ENCODE peak calls at places on chromosomes 11 and 22, in seven cellular contexts. Q is spleen, O is A549, K is IMR-90, G is ovary, W is H1, Z is tibial nerve. F is an unnamed sample.

GRCh38 chr22:27870234-27871191 is 48.5 kb downstream of the PITPNB start:
- DNase-seq in Q (no peak), O (no peak), K (no peak), G (no peak), W (no peak), Z (no peak), F (no peak)

GRCh38 chr22:46312056-46312455 is 15.4 kb downstream of the GTSE1 start:
- DNase-seq in Q (peak; percentile 50), O (no peak), K (no peak), G (no peak), W (no peak), Z (no peak), F (no peak)

GRCh38 chr11:132072044-132072879 is 701.8 kb downstream of the NTM start:
- DNase-seq in Q (no peak), O (no peak), K (peak; percentile 99), G (no peak), W (no peak), Z (no peak), F (no peak)

GRCh38 chr22:37638351-37639069 is 959 bp upstream of the SH3BP1 start:
- DNase-seq in Q (peak; percentile 81), O (no peak), K (no peak), G (peak; percentile 33), W (no peak), Z (no peak), F (no peak)

GRCh38 chr11:7579226-7579825 is 65.5 kb downstream of the PPFIBP2 start:
- DNase-seq in Q (no peak), O (no peak), K (peak; percentile 57), G (no peak), W (no peak), Z (no peak), F (no peak)

GRCh38 chr22:48694296-48694883 is 1133.3 kb downstream of the BRD1 start:
- DNase-seq in Q (no peak), O (no peak), K (no peak), G (no peak), W (no peak), Z (no peak), F (no peak)

GRCh38 chr11:105824494-105825013 is 197.5 kb downstream of the MSANTD4 start:
- DNase-seq in Q (no peak), O (no peak), K (no peak), G (no peak), W (no peak), Z (no peak), F (no peak)

GRCh38 chr11:61007383-61007970 is 36.0 kb downstream of the CD6 start:
- DNase-seq in Q (no peak), O (no peak), K (no peak), G (peak; percentile 40), W (no peak), Z (no peak), F (no peak)

GRCh38 chr22:24357547-24357946 is 69.9 kb upstream of the ADORA2A start:
- DNase-seq in Q (no peak), O (no peak), K (peak; percentile 7), G (no peak), W (no peak), Z (no peak), F (no peak)

GRCh38 chr11:113249491-113249763 is 65.0 kb upstream of the TTC12 start:
- DNase-seq in Q (no peak), O (no peak), K (no peak), G (no peak), W (no peak), Z (no peak), F (no peak)

GRCh38 chr22:25567305-25567704 is 2.8 kb downstream of the GRK3 start:
- DNase-seq in Q (no peak), O (no peak), K (no peak), G (no peak), W (no peak), Z (no peak), F (no peak)

GRCh38 chr11:75145196-75145971 is 5.5 kb upstream of the SLCO2B1 start:
- DNase-seq in Q (no peak), O (no peak), K (no peak), G (no peak), W (no peak), Z (no peak), F (no peak)

GRCh38 chr11:69647761-69648497 is 7.0 kb downstream of the CCND1 start:
- DNase-seq in Q (peak; percentile 76), O (no peak), K (no peak), G (no peak), W (no peak), Z (no peak), F (no peak)

GRCh38 chr11:108278546-108278945 is 55.7 kb downstream of the ATM start:
- DNase-seq in Q (no peak), O (no peak), K (peak; percentile 2), G (no peak), W (no peak), Z (no peak), F (no peak)

GRCh38 chr22:43992331-43992821 is 31.7 kb upstream of the PARVB start:
- DNase-seq in Q (no peak), O (no peak), K (peak; percentile 78), G (no peak), W (no peak), Z (no peak), F (no peak)

GRCh38 chr11:78220218-78221157 is 31.8 kb downstream of the USP35 start:
- DNase-seq in Q (no peak), O (no peak), K (no peak), G (no peak), W (peak; percentile 23), Z (no peak), F (no peak)

GRCh38 chr11:2777871-2778629 is 78.3 kb upstream of the KCNQ1OT1 start:
- DNase-seq in Q (peak; percentile 70), O (no peak), K (no peak), G (peak; percentile 50), W (peak; percentile 46), Z (no peak), F (no peak)

GRCh38 chr11:17208257-17208999 is 642 bp upstream of the PIK3C2A start:
- DNase-seq in Q (no peak), O (peak; percentile 75), K (peak; percentile 59), G (no peak), W (no peak), Z (peak; percentile 33), F (peak; percentile 70)
- TF ChIP-seq POLR2A in Q (no peak), O (no peak), K (no peak), G (no peak), W (no peak), Z (no peak), F (no peak)

GRCh38 chr11:126313826-126314225 is 10.0 kb downstream of the DCPS start:
- DNase-seq in Q (peak; percentile 18), O (no peak), K (no peak), G (no peak), W (no peak), Z (no peak), F (no peak)
- H3K4me3 ChIP-seq in Q (no peak overlapping the region), O (no peak overlapping the region), K (no peak overlapping the region), G (no peak overlapping the region), W (no peak overlapping the region), Z (no peak overlapping the region), F (no peak overlapping the region)

DNA sequence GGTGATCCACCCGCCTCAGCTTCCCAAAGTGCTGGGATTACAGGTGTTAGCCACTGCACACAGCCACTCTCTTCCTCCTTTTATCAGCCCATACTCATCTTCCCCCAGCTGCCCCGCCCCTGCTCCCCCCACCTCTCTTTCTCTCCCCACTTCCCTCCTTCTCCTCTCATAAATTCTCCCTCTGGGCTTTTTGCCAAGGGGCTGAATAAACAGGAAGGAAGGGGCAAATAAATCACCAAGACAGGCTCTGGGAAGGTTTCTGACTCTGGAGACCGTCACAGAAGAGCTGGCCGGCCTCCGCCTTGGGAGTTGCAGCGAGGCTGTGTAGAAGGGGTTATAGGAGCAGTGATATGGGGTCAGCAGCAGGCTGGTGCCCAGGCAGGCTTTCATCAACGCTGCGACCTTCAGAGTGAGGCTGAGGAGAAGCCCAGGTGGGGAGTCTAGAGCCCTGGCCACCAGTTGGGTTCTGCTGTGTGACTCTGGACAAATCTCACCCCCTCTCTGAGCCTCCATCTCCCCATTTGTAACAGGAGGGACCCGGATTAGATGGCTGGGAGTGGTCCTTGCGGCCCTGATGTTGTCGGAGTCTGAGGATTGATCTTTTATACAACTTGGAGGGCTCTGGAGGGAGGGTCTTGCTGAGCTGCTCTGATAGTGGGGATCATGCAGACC is 62.6 kb upstream of the RASD2 start:
- DNase-seq in Q (no peak), O (peak; percentile 38), K (peak; percentile 91), G (peak; percentile 54), W (no peak), Z (peak; percentile 48), F (peak; percentile 89)
- H3K4me1 ChIP-seq in Q (no peaks in the 10 kb centered on the region), O (peaks cover 16% of the 10 kb centered on the region), K (peaks cover 17% of the 10 kb centered on the region), G (peaks cover 8% of the 10 kb centered on the region), W (no peaks in the 10 kb centered on the region), Z (peaks cover 18% of the 10 kb centered on the region), F (peaks cover 6% of the 10 kb centered on the region)

DNA sequence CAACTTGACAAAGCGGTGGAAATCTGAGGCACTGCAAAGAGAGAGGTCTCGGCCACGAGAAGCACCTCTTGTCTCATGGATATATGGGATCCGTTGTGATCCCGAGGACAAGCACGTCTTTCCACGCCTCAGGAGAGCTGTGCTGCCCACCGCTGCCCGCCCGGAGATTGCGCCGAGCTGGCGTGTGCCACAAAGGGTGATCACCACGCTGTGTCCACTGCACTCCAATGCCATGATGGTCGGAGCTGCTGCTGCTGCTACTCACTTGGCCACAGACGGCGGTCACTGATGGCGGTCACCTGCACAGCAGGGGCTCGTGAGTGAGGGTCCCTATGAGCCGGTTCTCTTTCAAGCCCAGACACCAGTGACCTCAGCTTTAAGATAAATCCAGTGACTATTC is 51.1 kb downstream of the SHANK2 start:
- DNase-seq in Q (peak; percentile 58), O (no peak), K (no peak), G (no peak), W (no peak), Z (no peak), F (no peak)
- TF ChIP-seq POLR2A in Q (no peak), O (no peak), K (no peak), G (no peak), W (no peak), Z (no peak), F (no peak)

GRCh38 chr11:45339754-45340519 is 53.8 kb upstream of the SYT13 start:
- DNase-seq in Q (peak; percentile 97), O (peak; percentile 95), K (peak; percentile 68), G (peak; percentile 96), W (peak; percentile 100), Z (peak; percentile 96), F (peak; percentile 97)
- H3K4me3 ChIP-seq in Q (peak overlapping the region; percentile 17), O (peak overlapping the region; percentile 32), K (no peak overlapping the region), G (no peak overlapping the region), W (peak overlapping the region; percentile 16), Z (peak overlapping the region; percentile 1), F (peak overlapping the region; percentile 39)

GRCh38 chr11:128563942-128564641 is 23.3 kb downstream of the ETS1 start:
- DNase-seq in Q (peak; percentile 79), O (no peak), K (no peak), G (no peak), W (no peak), Z (no peak), F (no peak)
- H3K4me1 ChIP-seq in Q (peaks cover 25% of the 10 kb centered on the region), O (no peaks in the 10 kb centered on the region), K (no peaks in the 10 kb centered on the region), G (no peaks in the 10 kb centered on the region), W (no peaks in the 10 kb centered on the region), Z (peaks cover 6% of the 10 kb centered on the region), F (no peaks in the 10 kb centered on the region)

GRCh38 chr11:120324932-120325810 is at the start of gene TLCD5:
- DNase-seq in Q (peak; percentile 84), O (peak; percentile 49), K (peak; percentile 68), G (peak; percentile 82), W (peak; percentile 91), Z (peak; percentile 41), F (peak; percentile 74)
- TF ChIP-seq POLR2A in Q (no peak), O (peak; percentile 54), K (peak; percentile 82), G (peak; percentile 62), W (no peak), Z (peak; percentile 55), F (peak; percentile 83)

GRCh38 chr11:94513091-94513490 is 830 bp downstream of the C11orf97 start:
- DNase-seq in Q (no peak), O (no peak), K (no peak), G (no peak), W (no peak), Z (no peak), F (no peak)
- H3K4me3 ChIP-seq in Q (no peak overlapping the region), O (no peak overlapping the region), K (no peak overlapping the region), G (no peak overlapping the region), W (no peak overlapping the region), Z (no peak overlapping the region), F (no peak overlapping the region)